ENCODE peak calls at places on chromosomes 4 and X, in four cellular contexts. R, N, G and K are unnamed samples.

GRCh38 chr4:48194986-48195773 is 61.1 kb upstream of the TXK start:
- DNase-seq in N (no peak), R (peak), G (no peak), K (no peak)

GRCh38 chr4:25345880-25346279 is 31.2 kb upstream of the ANAPC4 start:
- DNase-seq in G (no peak), N (no peak), R (no peak), K (no peak)

GRCh38 chr4:150970685-150971151 is 44.4 kb downstream of the LRBA start:
- DNase-seq in G (no peak), R (no peak), N (no peak), K (no peak)

GRCh38 chr4:1365271-1366178 is 18.5 kb downstream of the UVSSA start:
- DNase-seq in N (no peak), R (peak), G (no peak), K (no peak)

GRCh38 chr4:83125738-83126141 is 11.2 kb upstream of the PLAC8 start:
- DNase-seq in N (no peak), R (no peak), G (no peak), K (no peak)

GRCh38 chr4:169492436-169493163 is 119.8 kb downstream of the NEK1 start:
- DNase-seq in R (peak), N (peak), G (no peak), K (peak)

GRCh38 chr4:119286377-119287002 is 35.4 kb downstream of the FABP2 start:
- DNase-seq in G (no peak), R (no peak), N (peak), K (peak)

GRCh38 chrX:15781964-15782711 is 8.1 kb upstream of the ZRSR2 start:
- DNase-seq in N (no peak), G (no peak), R (no peak), K (no peak)

GRCh38 chr4:104351696-104352095 is 143.0 kb downstream of the CXXC4 start:
- DNase-seq in N (no peak), R (no peak), G (no peak), K (no peak)

GRCh38 chr4:122602277-122603142 is 18.4 kb downstream of the IL21 start:
- DNase-seq in N (no peak), G (no peak), R (peak), K (peak)

GRCh38 chr4:153022233-153022632 is 86.1 kb downstream of the FHDC1 start:
- DNase-seq in R (peak), G (no peak), N (no peak), K (no peak)

GRCh38 chr4:174873931-174874330 is 44.2 kb upstream of the ADAM29 start:
- DNase-seq in R (peak), G (no peak), N (no peak), K (no peak)

GRCh38 chr4:36269116-36269515 is 12.3 kb upstream of the DTHD1 start:
- DNase-seq in R (no peak), G (peak), N (no peak), K (no peak)

GRCh38 chr4:4889781-4890180 is 30.3 kb downstream of the MSX1 start:
- DNase-seq in N (no peak), G (no peak), R (no peak), K (no peak)